ENCODE peak calls at places on chromosomes 5 and 9, in nine cellular contexts. One of them, this sample, is unnamed.

GRCh38 chr9:84371737-84372136 is 31.2 kb upstream of the SLC28A3 start:
- DNase-seq in brain microvascular endothelial cell: peak
- DNase-seq in endothelial cell: no peak
- DNase-seq in kidney tubule cell: peak
- DNase-seq in activated T-cell treated with anti-CD3 and anti-CD28 coated beads for 1 hour: no peak
- DNase-seq in HEK293T: no peak
- DNase-seq in NCI-H748 treated with DMSO at 0.1 percent for 48 hours: no peak
- DNase-seq in NCI-H2171 treated with DMSO at 0.1 percent for 48 hours: no peak
- DNase-seq in GM03348: peak
- DNase-seq in this sample: peak

GRCh38 chr9:109072810-109073435 is 46.8 kb downstream of the TMEM245 start:
- DNase-seq in brain microvascular endothelial cell: no peak
- DNase-seq in endothelial cell: no peak
- DNase-seq in kidney tubule cell: no peak
- DNase-seq in activated T-cell treated with anti-CD3 and anti-CD28 coated beads for 1 hour: no peak
- DNase-seq in HEK293T: no peak
- DNase-seq in NCI-H748 treated with DMSO at 0.1 percent for 48 hours: no peak
- DNase-seq in NCI-H2171 treated with DMSO at 0.1 percent for 48 hours: no peak
- DNase-seq in GM03348: no peak
- DNase-seq in this sample: no peak

GRCh38 chr5:142432369-142432863 is 107.6 kb upstream of the SPRY4 start:
- DNase-seq in brain microvascular endothelial cell: no peak
- DNase-seq in endothelial cell: no peak
- DNase-seq in kidney tubule cell: no peak
- DNase-seq in activated T-cell treated with anti-CD3 and anti-CD28 coated beads for 1 hour: no peak
- DNase-seq in HEK293T: no peak
- DNase-seq in NCI-H748 treated with DMSO at 0.1 percent for 48 hours: no peak
- DNase-seq in NCI-H2171 treated with DMSO at 0.1 percent for 48 hours: no peak
- DNase-seq in GM03348: no peak
- DNase-seq in this sample: no peak

GRCh38 chr5:61245936-61246335 is 83.7 kb upstream of the SMIM15 start:
- DNase-seq in brain microvascular endothelial cell: no peak
- DNase-seq in endothelial cell: no peak
- DNase-seq in kidney tubule cell: no peak
- DNase-seq in activated T-cell treated with anti-CD3 and anti-CD28 coated beads for 1 hour: no peak
- DNase-seq in HEK293T: no peak
- DNase-seq in NCI-H748 treated with DMSO at 0.1 percent for 48 hours: peak
- DNase-seq in NCI-H2171 treated with DMSO at 0.1 percent for 48 hours: peak
- DNase-seq in GM03348: no peak
- DNase-seq in this sample: no peak

GRCh38 chr9:132181796-132182521 is 20.1 kb downstream of the NTNG2 start:
- DNase-seq in brain microvascular endothelial cell: no peak
- DNase-seq in endothelial cell: no peak
- DNase-seq in kidney tubule cell: peak
- DNase-seq in activated T-cell treated with anti-CD3 and anti-CD28 coated beads for 1 hour: no peak
- DNase-seq in HEK293T: no peak
- DNase-seq in NCI-H748 treated with DMSO at 0.1 percent for 48 hours: no peak
- DNase-seq in NCI-H2171 treated with DMSO at 0.1 percent for 48 hours: peak
- DNase-seq in GM03348: peak
- DNase-seq in this sample: no peak

GRCh38 chr9:107644774-107645463 is 155.3 kb upstream of the KLF4 start:
- DNase-seq in brain microvascular endothelial cell: no peak
- DNase-seq in endothelial cell: no peak
- DNase-seq in kidney tubule cell: peak
- DNase-seq in activated T-cell treated with anti-CD3 and anti-CD28 coated beads for 1 hour: no peak
- DNase-seq in HEK293T: no peak
- DNase-seq in NCI-H748 treated with DMSO at 0.1 percent for 48 hours: no peak
- DNase-seq in NCI-H2171 treated with DMSO at 0.1 percent for 48 hours: no peak
- DNase-seq in GM03348: peak
- DNase-seq in this sample: peak

GRCh38 chr9:3285365-3286161 is 240.2 kb downstream of the RFX3 start:
- DNase-seq in brain microvascular endothelial cell: no peak
- DNase-seq in endothelial cell: no peak
- DNase-seq in kidney tubule cell: no peak
- DNase-seq in activated T-cell treated with anti-CD3 and anti-CD28 coated beads for 1 hour: no peak
- DNase-seq in HEK293T: no peak
- DNase-seq in NCI-H748 treated with DMSO at 0.1 percent for 48 hours: no peak
- DNase-seq in NCI-H2171 treated with DMSO at 0.1 percent for 48 hours: no peak
- DNase-seq in GM03348: peak
- DNase-seq in this sample: no peak

GRCh38 chr5:72485366-72486052 is 21.7 kb downstream of the ZNF366 start:
- DNase-seq in brain microvascular endothelial cell: no peak
- DNase-seq in endothelial cell: no peak
- DNase-seq in kidney tubule cell: no peak
- DNase-seq in activated T-cell treated with anti-CD3 and anti-CD28 coated beads for 1 hour: no peak
- DNase-seq in HEK293T: no peak
- DNase-seq in NCI-H748 treated with DMSO at 0.1 percent for 48 hours: no peak
- DNase-seq in NCI-H2171 treated with DMSO at 0.1 percent for 48 hours: peak
- DNase-seq in GM03348: no peak
- DNase-seq in this sample: no peak

GRCh38 chr9:124216474-124217176 is 41.1 kb upstream of the NEK6 start:
- DNase-seq in brain microvascular endothelial cell: no peak
- DNase-seq in endothelial cell: no peak
- DNase-seq in kidney tubule cell: no peak
- DNase-seq in activated T-cell treated with anti-CD3 and anti-CD28 coated beads for 1 hour: peak
- DNase-seq in HEK293T: no peak
- DNase-seq in NCI-H748 treated with DMSO at 0.1 percent for 48 hours: no peak
- DNase-seq in NCI-H2171 treated with DMSO at 0.1 percent for 48 hours: no peak
- DNase-seq in GM03348: no peak
- DNase-seq in this sample: no peak

GRCh38 chr5:149264432-149265069 is 7.1 kb upstream of the AFAP1L1 start:
- DNase-seq in brain microvascular endothelial cell: no peak
- DNase-seq in endothelial cell: peak
- DNase-seq in kidney tubule cell: peak
- DNase-seq in activated T-cell treated with anti-CD3 and anti-CD28 coated beads for 1 hour: peak
- DNase-seq in HEK293T: peak
- DNase-seq in NCI-H748 treated with DMSO at 0.1 percent for 48 hours: peak
- DNase-seq in NCI-H2171 treated with DMSO at 0.1 percent for 48 hours: peak
- DNase-seq in GM03348: no peak
- DNase-seq in this sample: no peak

GRCh38 chr9:27160636-27161035 is 51.6 kb downstream of the TEK start:
- DNase-seq in brain microvascular endothelial cell: no peak
- DNase-seq in endothelial cell: no peak
- DNase-seq in kidney tubule cell: no peak
- DNase-seq in activated T-cell treated with anti-CD3 and anti-CD28 coated beads for 1 hour: no peak
- DNase-seq in HEK293T: no peak
- DNase-seq in NCI-H748 treated with DMSO at 0.1 percent for 48 hours: no peak
- DNase-seq in NCI-H2171 treated with DMSO at 0.1 percent for 48 hours: no peak
- DNase-seq in GM03348: no peak
- DNase-seq in this sample: no peak

GRCh38 chr5:113612060-113612496 is 98.6 kb downstream of the YTHDC2 start:
- DNase-seq in brain microvascular endothelial cell: no peak
- DNase-seq in endothelial cell: no peak
- DNase-seq in kidney tubule cell: peak
- DNase-seq in activated T-cell treated with anti-CD3 and anti-CD28 coated beads for 1 hour: no peak
- DNase-seq in HEK293T: peak
- DNase-seq in NCI-H748 treated with DMSO at 0.1 percent for 48 hours: peak
- DNase-seq in NCI-H2171 treated with DMSO at 0.1 percent for 48 hours: peak
- DNase-seq in GM03348: peak
- DNase-seq in this sample: peak

GRCh38 chr5:58076473-58077257 is 383.2 kb downstream of the PLK2 start:
- DNase-seq in brain microvascular endothelial cell: no peak
- DNase-seq in endothelial cell: no peak
- DNase-seq in kidney tubule cell: no peak
- DNase-seq in activated T-cell treated with anti-CD3 and anti-CD28 coated beads for 1 hour: no peak
- DNase-seq in HEK293T: no peak
- DNase-seq in NCI-H748 treated with DMSO at 0.1 percent for 48 hours: peak
- DNase-seq in NCI-H2171 treated with DMSO at 0.1 percent for 48 hours: no peak
- DNase-seq in GM03348: no peak
- DNase-seq in this sample: no peak

GRCh38 chr5:177040814-177041410 is 18.4 kb downstream of the ZNF346 start:
- DNase-seq in brain microvascular endothelial cell: no peak
- DNase-seq in endothelial cell: no peak
- DNase-seq in kidney tubule cell: no peak
- DNase-seq in activated T-cell treated with anti-CD3 and anti-CD28 coated beads for 1 hour: no peak
- DNase-seq in HEK293T: no peak
- DNase-seq in NCI-H748 treated with DMSO at 0.1 percent for 48 hours: no peak
- DNase-seq in NCI-H2171 treated with DMSO at 0.1 percent for 48 hours: no peak
- DNase-seq in GM03348: peak
- DNase-seq in this sample: peak

GRCh38 chr5:43041669-43042175 is 1.6 kb upstream of the ANXA2R start:
- DNase-seq in brain microvascular endothelial cell: peak
- DNase-seq in endothelial cell: peak
- DNase-seq in kidney tubule cell: peak
- DNase-seq in activated T-cell treated with anti-CD3 and anti-CD28 coated beads for 1 hour: no peak
- DNase-seq in HEK293T: no peak
- DNase-seq in NCI-H748 treated with DMSO at 0.1 percent for 48 hours: peak
- DNase-seq in NCI-H2171 treated with DMSO at 0.1 percent for 48 hours: peak
- DNase-seq in GM03348: no peak
- DNase-seq in this sample: peak

GRCh38 chr5:177330991-177331837 is 19.5 kb upstream of the MXD3 start:
- DNase-seq in brain microvascular endothelial cell: no peak
- DNase-seq in endothelial cell: no peak
- DNase-seq in kidney tubule cell: no peak
- DNase-seq in activated T-cell treated with anti-CD3 and anti-CD28 coated beads for 1 hour: no peak
- DNase-seq in HEK293T: no peak
- DNase-seq in NCI-H748 treated with DMSO at 0.1 percent for 48 hours: no peak
- DNase-seq in NCI-H2171 treated with DMSO at 0.1 percent for 48 hours: no peak
- DNase-seq in GM03348: no peak
- DNase-seq in this sample: no peak

GRCh38 chr9:37522971-37523370 is 37.2 kb downstream of the POLR1E start:
- DNase-seq in brain microvascular endothelial cell: no peak
- DNase-seq in endothelial cell: no peak
- DNase-seq in kidney tubule cell: no peak
- DNase-seq in activated T-cell treated with anti-CD3 and anti-CD28 coated beads for 1 hour: no peak
- DNase-seq in HEK293T: no peak
- DNase-seq in NCI-H748 treated with DMSO at 0.1 percent for 48 hours: no peak
- DNase-seq in NCI-H2171 treated with DMSO at 0.1 percent for 48 hours: no peak
- DNase-seq in GM03348: no peak
- DNase-seq in this sample: no peak

GRCh38 chr9:22040760-22041159 is 31.7 kb upstream of the CDKN2B start:
- DNase-seq in brain microvascular endothelial cell: peak
- DNase-seq in endothelial cell: no peak
- DNase-seq in kidney tubule cell: peak
- DNase-seq in activated T-cell treated with anti-CD3 and anti-CD28 coated beads for 1 hour: no peak
- DNase-seq in HEK293T: no peak
- DNase-seq in NCI-H748 treated with DMSO at 0.1 percent for 48 hours: no peak
- DNase-seq in NCI-H2171 treated with DMSO at 0.1 percent for 48 hours: no peak
- DNase-seq in GM03348: peak
- DNase-seq in this sample: peak

This sample was measured in fibroblast of gingiva.